ENCODE peak calls at places on chromosome 6, in seven cellular contexts. B is esophagus squamous epithelium, I is SJSA1, D is dorsolateral prefrontal cortex, W is IMR-90, A is tibial nerve, H is sigmoid colon. J is an unnamed sample.

GRCh38 chr6:14857501-14857900 is 388.4 kb upstream of the JARID2 start:
- DNase-seq in B (no peak), I (no peak), D (no peak), W (no peak), A (no peak), H (no peak), J (no peak)

GRCh38 chr6:42177514-42178364 is 4.6 kb downstream of the GUCA1A start:
- DNase-seq in B (no peak), I (no peak), D (no peak), W (no peak), A (no peak), H (no peak), J (no peak)

GRCh38 chr6:128036808-128037570 is 136.1 kb upstream of the THEMIS start:
- DNase-seq in B (no peak), I (no peak), D (no peak), W (no peak), A (no peak), H (no peak), J (no peak)

GRCh38 chr6:25022140-25022553 is 86.4 kb upstream of the RIPOR2 start:
- DNase-seq in B (no peak), I (no peak), D (no peak), W (peak), A (no peak), H (no peak), J (no peak)

GRCh38 chr6:39190545-39191235 is 38.6 kb downstream of the KCNK5 start:
- DNase-seq in B (no peak), I (no peak), D (no peak), W (no peak), A (no peak), H (no peak), J (no peak)

GRCh38 chr6:139909992-139910391 is 535.5 kb upstream of the CITED2 start:
- DNase-seq in B (no peak), I (no peak), D (no peak), W (no peak), A (no peak), H (no peak), J (no peak)

GRCh38 chr6:137699036-137699683 is 167.9 kb upstream of the TNFAIP3 start:
- DNase-seq in B (no peak), I (no peak), D (no peak), W (peak), A (no peak), H (no peak), J (no peak)

GRCh38 chr6:328184-328670 is 35.9 kb downstream of the DUSP22 start:
- DNase-seq in B (no peak), I (no peak), D (no peak), W (peak), A (peak), H (peak), J (peak)

GRCh38 chr6:57435475-57436163 is 118.2 kb downstream of the PRIM2 start:
- DNase-seq in B (no peak), I (no peak), D (no peak), W (no peak), A (no peak), H (no peak), J (no peak)

GRCh38 chr6:43809417-43810305 is 39.6 kb downstream of the VEGFA start:
- DNase-seq in B (no peak), I (peak), D (no peak), W (peak), A (no peak), H (peak), J (no peak)

GRCh38 chr6:121590438-121590837 is 155.0 kb downstream of the GJA1 start:
- DNase-seq in B (no peak), I (no peak), D (no peak), W (peak), A (no peak), H (no peak), J (no peak)

GRCh38 chr6:8539446-8539845 is 104.1 kb upstream of the SLC35B3 start:
- DNase-seq in B (no peak), I (no peak), D (no peak), W (no peak), A (no peak), H (no peak), J (no peak)

GRCh38 chr6:87241304-87241703 is 81.1 kb upstream of the SMIM8 start:
- DNase-seq in B (no peak), I (no peak), D (no peak), W (no peak), A (no peak), H (no peak), J (no peak)

GRCh38 chr6:16205377-16206144 is 32.8 kb upstream of the GMPR start:
- DNase-seq in B (no peak), I (peak), D (no peak), W (peak), A (no peak), H (no peak), J (no peak)

GRCh38 chr6:61168878-61169277 is 1117.1 kb downstream of the KHDRBS2 start:
- DNase-seq in B (no peak), I (no peak), D (no peak), W (no peak), A (no peak), H (no peak), J (no peak)

GRCh38 chr6:35668708-35669440 is 19.8 kb downstream of the FKBP5 start:
- DNase-seq in B (no peak), I (no peak), D (no peak), W (peak), A (no peak), H (no peak), J (no peak)

GRCh38 chr6:20851795-20852194 is 317.5 kb downstream of the CDKAL1 start:
- DNase-seq in B (no peak), I (no peak), D (no peak), W (no peak), A (no peak), H (no peak), J (no peak)

GRCh38 chr6:85390775-85391174 is 59.1 kb upstream of the NT5E start:
- DNase-seq in B (no peak), I (no peak), D (no peak), W (peak), A (no peak), H (no peak), J (no peak)

GRCh38 chr6:125598422-125598821 is 151.0 kb upstream of the HEY2 start:
- DNase-seq in B (peak), I (no peak), D (no peak), W (peak), A (peak), H (no peak), J (no peak)

GRCh38 chr6:46287043-46287442 is 116.3 kb upstream of the ENPP5 start:
- DNase-seq in B (no peak), I (no peak), D (no peak), W (no peak), A (no peak), H (no peak), J (no peak)

GRCh38 chr6:52324239-52324638 is 37.7 kb upstream of the PAQR8 start:
- DNase-seq in B (no peak), I (no peak), D (no peak), W (no peak), A (no peak), H (no peak), J (no peak)

GRCh38 chr6:41430875-41431274 is 95.5 kb downstream of the NCR2 start:
- DNase-seq in B (no peak), I (peak), D (no peak), W (peak), A (no peak), H (no peak), J (no peak)

GRCh38 chr6:12342664-12343063 is 52.5 kb downstream of the EDN1 start:
- DNase-seq in B (no peak), I (no peak), D (no peak), W (no peak), A (no peak), H (no peak), J (no peak)

GRCh38 chr6:35368038-35368887 is 25.9 kb downstream of the PPARD start:
- DNase-seq in B (no peak), I (peak), D (no peak), W (peak), A (no peak), H (no peak), J (no peak)

GRCh38 chr6:45419574-45420082 is 41.9 kb upstream of the SUPT3H start:
- DNase-seq in B (peak), I (peak), D (peak), W (no peak), A (peak), H (peak), J (no peak)

GRCh38 chr6:43936476-43936875 is 166.5 kb downstream of the VEGFA start:
- DNase-seq in B (no peak), I (no peak), D (no peak), W (no peak), A (no peak), H (peak), J (peak)

GRCh38 chr6:122222761-122223160 is 176.7 kb upstream of the HSF2 start:
- DNase-seq in B (no peak), I (no peak), D (no peak), W (no peak), A (no peak), H (no peak), J (no peak)

GRCh38 chr6:51480040-51480439 is 607.4 kb downstream of the PKHD1 start:
- DNase-seq in B (no peak), I (no peak), D (no peak), W (no peak), A (no peak), H (no peak), J (no peak)

GRCh38 chr6:34022250-34022872 is 123.5 kb downstream of the GRM4 start:
- DNase-seq in B (no peak), I (no peak), D (no peak), W (no peak), A (no peak), H (no peak), J (no peak)

GRCh38 chr6:131663578-131664165 is 26.6 kb downstream of the ENPP3 start:
- DNase-seq in B (no peak), I (no peak), D (no peak), W (no peak), A (no peak), H (no peak), J (no peak)

GRCh38 chr6:112691289-112691688 is 344.2 kb downstream of the RFPL4B start:
- DNase-seq in B (no peak), I (peak), D (no peak), W (peak), A (peak), H (no peak), J (no peak)

GRCh38 chr6:41040101-41040910 is 1.3 kb upstream of the UNC5CL start:
- DNase-seq in B (no peak), I (no peak), D (no peak), W (no peak), A (no peak), H (no peak), J (no peak)

GRCh38 chr6:17396256-17396655 is 2.9 kb downstream of the CAP2 start:
- DNase-seq in B (no peak), I (no peak), D (no peak), W (no peak), A (no peak), H (no peak), J (no peak)

GRCh38 chr6:17392978-17393334 is 439 bp upstream of the CAP2 start:
- DNase-seq in B (no peak), I (no peak), D (no peak), W (no peak), A (no peak), H (no peak), J (no peak)

GRCh38 chr6:17394192-17394611 is 807 bp downstream of the CAP2 start:
- DNase-seq in B (no peak), I (peak), D (no peak), W (peak), A (peak), H (peak), J (peak)

GRCh38 chr6:17393335-17394191 is at the start of gene CAP2:
- DNase-seq in B (no peak), I (peak), D (peak), W (peak), A (peak), H (peak), J (peak)

GRCh38 chr6:17395112-17395511 is 1.7 kb downstream of the CAP2 start:
- DNase-seq in B (no peak), I (no peak), D (no peak), W (no peak), A (no peak), H (no peak), J (no peak)
- H3K4me3 ChIP-seq in B (no peak), I (peak), D (no peak), W (no peak), A (no peak), H (no peak), J (peak)

DNA sequence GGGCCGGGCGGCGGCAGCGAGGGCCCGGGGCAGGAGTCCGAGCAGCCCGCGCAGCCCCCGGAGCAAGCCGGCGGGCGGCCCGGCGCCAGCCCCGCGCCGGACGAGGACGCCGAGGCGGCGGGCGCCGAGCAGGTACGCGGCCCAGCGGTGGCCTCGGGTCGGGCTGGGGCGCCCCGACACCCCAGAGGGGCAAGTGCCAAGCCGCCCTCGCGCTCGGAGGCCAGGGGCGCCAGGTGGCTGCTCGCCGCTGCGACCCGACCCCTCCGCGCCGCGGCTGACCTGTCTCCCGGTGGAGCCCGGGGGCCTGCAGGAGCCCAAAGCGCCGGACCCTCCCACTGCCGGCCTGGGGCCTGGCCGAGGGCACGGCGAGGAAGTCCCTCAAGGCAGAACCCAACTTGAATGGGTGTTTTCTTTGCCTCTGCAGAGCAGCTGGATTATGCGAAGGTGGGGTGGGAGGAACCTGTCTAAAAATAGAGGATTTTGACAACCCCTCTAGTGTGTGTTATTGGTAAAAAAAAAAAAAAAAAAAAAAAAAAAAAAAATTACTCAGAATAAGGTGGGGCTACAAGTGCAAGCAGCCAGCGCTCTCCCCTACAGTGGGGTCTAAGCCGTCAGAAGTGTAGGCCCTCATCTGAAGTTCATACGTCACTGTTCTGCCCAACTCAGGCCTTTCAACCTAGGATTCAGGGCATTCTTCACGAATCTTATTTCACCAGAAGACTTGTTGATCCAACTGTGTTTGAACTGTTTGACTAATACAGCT is 609 bp downstream of the OGFRL1 start:
- DNase-seq in B (no peak), I (no peak), D (no peak), W (no peak), A (no peak), H (peak), J (peak)
- H3K27ac ChIP-seq in B (peak), I (peak), D (peak), W (peak), A (peak), H (peak), J (peak)

GRCh38 chr6:111564482-111564945 is 41.2 kb downstream of the TRAF3IP2 start:
- DNase-seq in B (no peak), I (peak), D (peak), W (peak), A (no peak), H (no peak), J (peak)
- H3K4me3 ChIP-seq in B (no peak), I (no peak), D (no peak), W (no peak), A (no peak), H (no peak), J (no peak)

GRCh38 chr6:161109366-161109765 is 117.8 kb downstream of the MAP3K4 start:
- DNase-seq in B (no peak), I (no peak), D (no peak), W (no peak), A (no peak), H (no peak), J (no peak)
- H3K27ac ChIP-seq in B (no peak), I (no peak), D (peak), W (no peak), A (no peak), H (no peak), J (no peak)

DNA sequence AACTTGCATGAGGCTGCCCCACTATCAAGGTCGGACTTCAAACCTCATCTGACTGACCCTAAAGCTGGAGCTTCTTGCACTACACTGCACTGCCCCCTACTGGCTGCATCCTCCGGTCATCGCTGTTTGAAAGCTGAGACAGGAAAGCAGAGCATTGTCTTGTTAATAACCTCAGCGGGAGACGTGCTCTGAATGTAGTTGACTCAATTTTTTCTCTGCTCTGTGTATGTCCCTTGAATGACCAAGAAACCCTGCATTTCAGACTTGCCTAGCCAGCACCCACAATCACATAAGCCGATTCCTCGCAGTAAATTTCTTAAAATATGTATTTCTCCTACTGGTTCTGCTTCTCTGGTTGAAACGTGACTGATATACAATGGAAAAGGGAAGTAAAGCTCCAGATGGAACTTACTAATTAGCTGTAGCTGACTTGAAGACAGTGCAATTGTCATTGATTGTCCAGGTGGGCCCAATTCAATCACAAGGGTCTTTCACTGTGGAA is 27.8 kb downstream of the TCF21 start:
- DNase-seq in B (peak), I (peak), D (peak), W (peak), A (peak), H (peak), J (peak)
- H3K4me3 ChIP-seq in B (no peak), I (no peak), D (no peak), W (no peak), A (no peak), H (no peak), J (no peak)